ENCODE peak calls at places on chromosomes 2 and 18, in ten cellular contexts. One of them, this sample, is unnamed.

GRCh38 chr2:235133837-235134236 is 182.0 kb downstream of the SH3BP4 start:
- DNase-seq in activated CD8-positive, alpha-beta memory T cell treated with anti-CD3 and anti-CD28 coated beads, Interleukin-2, amount 10 ng/mL, durations not matched to agents 7 days and 5 days: no peak
- DNase-seq in suprapubic skin: no peak
- DNase-seq in ovary: no peak
- DNase-seq in skeletal muscle cell: no peak
- DNase-seq in GM06990: no peak
- DNase-seq in tibial nerve: no peak
- DNase-seq in activated T-helper 2 cell treated with anti-CD3 and anti-CD28 coated beads, Interferon-gamma antibody, Interleukin-2, Interleukin-4, amounts not matched to agents 10 μg/mL and 5 μg/mL and 100 μg/mL, durations not matched to agents 14 hours and 24 hours and 36 hours: no peak
- DNase-seq in stimulated activated CD4-positive, alpha-beta T cell treated with anti-CD3 and anti-CD28 coated beads, TNF-alpha, amount 100 ng/mL, for 1 hour: no peak
- DNase-seq in COR-L47: no peak
- DNase-seq in this sample: no peak

GRCh38 chr18:58026395-58026794 is 17.6 kb upstream of the NEDD4L start:
- DNase-seq in suprapubic skin: no peak
- DNase-seq in tibial nerve: no peak
- DNase-seq in activated T-helper 2 cell treated with anti-CD3 and anti-CD28 coated beads, Interferon-gamma antibody, Interleukin-2, Interleukin-4, amounts not matched to agents 10 μg/mL and 5 μg/mL and 100 μg/mL, durations not matched to agents 14 hours and 24 hours and 36 hours: no peak
- DNase-seq in COR-L47: no peak
- DNase-seq in activated CD8-positive, alpha-beta memory T cell treated with anti-CD3 and anti-CD28 coated beads, Interleukin-2, amount 10 ng/mL, durations not matched to agents 7 days and 5 days: no peak
- DNase-seq in skeletal muscle cell: no peak
- DNase-seq in ovary: no peak
- DNase-seq in GM06990: no peak
- DNase-seq in stimulated activated CD4-positive, alpha-beta T cell treated with anti-CD3 and anti-CD28 coated beads, TNF-alpha, amount 100 ng/mL, for 1 hour: no peak
- DNase-seq in this sample: no peak

GRCh38 chr18:31325051-31325450 is 7.1 kb downstream of the DSG1 start:
- DNase-seq in activated CD8-positive, alpha-beta memory T cell treated with anti-CD3 and anti-CD28 coated beads, Interleukin-2, amount 10 ng/mL, durations not matched to agents 7 days and 5 days: no peak
- DNase-seq in GM06990: no peak
- DNase-seq in COR-L47: no peak
- DNase-seq in stimulated activated CD4-positive, alpha-beta T cell treated with anti-CD3 and anti-CD28 coated beads, TNF-alpha, amount 100 ng/mL, for 1 hour: no peak
- DNase-seq in ovary: no peak
- DNase-seq in suprapubic skin: no peak
- DNase-seq in skeletal muscle cell: peak; percentile 93
- DNase-seq in tibial nerve: no peak
- DNase-seq in activated T-helper 2 cell treated with anti-CD3 and anti-CD28 coated beads, Interferon-gamma antibody, Interleukin-2, Interleukin-4, amounts not matched to agents 10 μg/mL and 5 μg/mL and 100 μg/mL, durations not matched to agents 14 hours and 24 hours and 36 hours: no peak
- DNase-seq in this sample: no peak

GRCh38 chr18:55501594-55502345 is 86.2 kb downstream of the TCF4 start:
- DNase-seq in COR-L47: no peak
- DNase-seq in suprapubic skin: no peak
- DNase-seq in activated T-helper 2 cell treated with anti-CD3 and anti-CD28 coated beads, Interferon-gamma antibody, Interleukin-2, Interleukin-4, amounts not matched to agents 10 μg/mL and 5 μg/mL and 100 μg/mL, durations not matched to agents 14 hours and 24 hours and 36 hours: no peak
- DNase-seq in activated CD8-positive, alpha-beta memory T cell treated with anti-CD3 and anti-CD28 coated beads, Interleukin-2, amount 10 ng/mL, durations not matched to agents 7 days and 5 days: no peak
- DNase-seq in skeletal muscle cell: no peak
- DNase-seq in tibial nerve: no peak
- DNase-seq in stimulated activated CD4-positive, alpha-beta T cell treated with anti-CD3 and anti-CD28 coated beads, TNF-alpha, amount 100 ng/mL, for 1 hour: no peak
- DNase-seq in ovary: no peak
- DNase-seq in GM06990: no peak
- DNase-seq in this sample: no peak

GRCh38 chr2:12350821-12351220 is 365.9 kb upstream of the TRIB2 start:
- DNase-seq in stimulated activated CD4-positive, alpha-beta T cell treated with anti-CD3 and anti-CD28 coated beads, TNF-alpha, amount 100 ng/mL, for 1 hour: no peak
- DNase-seq in GM06990: no peak
- DNase-seq in skeletal muscle cell: no peak
- DNase-seq in ovary: no peak
- DNase-seq in COR-L47: no peak
- DNase-seq in activated T-helper 2 cell treated with anti-CD3 and anti-CD28 coated beads, Interferon-gamma antibody, Interleukin-2, Interleukin-4, amounts not matched to agents 10 μg/mL and 5 μg/mL and 100 μg/mL, durations not matched to agents 14 hours and 24 hours and 36 hours: no peak
- DNase-seq in activated CD8-positive, alpha-beta memory T cell treated with anti-CD3 and anti-CD28 coated beads, Interleukin-2, amount 10 ng/mL, durations not matched to agents 7 days and 5 days: no peak
- DNase-seq in tibial nerve: no peak
- DNase-seq in suprapubic skin: no peak
- DNase-seq in this sample: no peak

GRCh38 chr2:101140978-101141655 is 10.1 kb downstream of the TBC1D8 start:
- DNase-seq in COR-L47: no peak
- DNase-seq in activated T-helper 2 cell treated with anti-CD3 and anti-CD28 coated beads, Interferon-gamma antibody, Interleukin-2, Interleukin-4, amounts not matched to agents 10 μg/mL and 5 μg/mL and 100 μg/mL, durations not matched to agents 14 hours and 24 hours and 36 hours: no peak
- DNase-seq in stimulated activated CD4-positive, alpha-beta T cell treated with anti-CD3 and anti-CD28 coated beads, TNF-alpha, amount 100 ng/mL, for 1 hour: no peak
- DNase-seq in skeletal muscle cell: no peak
- DNase-seq in tibial nerve: no peak
- DNase-seq in ovary: no peak
- DNase-seq in activated CD8-positive, alpha-beta memory T cell treated with anti-CD3 and anti-CD28 coated beads, Interleukin-2, amount 10 ng/mL, durations not matched to agents 7 days and 5 days: no peak
- DNase-seq in suprapubic skin: no peak
- DNase-seq in GM06990: no peak
- DNase-seq in this sample: no peak

GRCh38 chr18:59512025-59512710 is 153.1 kb upstream of the LMAN1 start:
- DNase-seq in stimulated activated CD4-positive, alpha-beta T cell treated with anti-CD3 and anti-CD28 coated beads, TNF-alpha, amount 100 ng/mL, for 1 hour: no peak
- DNase-seq in GM06990: no peak
- DNase-seq in ovary: no peak
- DNase-seq in tibial nerve: no peak
- DNase-seq in COR-L47: peak; percentile 20
- DNase-seq in activated T-helper 2 cell treated with anti-CD3 and anti-CD28 coated beads, Interferon-gamma antibody, Interleukin-2, Interleukin-4, amounts not matched to agents 10 μg/mL and 5 μg/mL and 100 μg/mL, durations not matched to agents 14 hours and 24 hours and 36 hours: no peak
- DNase-seq in suprapubic skin: no peak
- DNase-seq in skeletal muscle cell: no peak
- DNase-seq in activated CD8-positive, alpha-beta memory T cell treated with anti-CD3 and anti-CD28 coated beads, Interleukin-2, amount 10 ng/mL, durations not matched to agents 7 days and 5 days: no peak
- DNase-seq in this sample: no peak

GRCh38 chr2:205706769-205707375 is 24.6 kb downstream of the NRP2 start:
- DNase-seq in COR-L47: no peak
- DNase-seq in tibial nerve: no peak
- DNase-seq in stimulated activated CD4-positive, alpha-beta T cell treated with anti-CD3 and anti-CD28 coated beads, TNF-alpha, amount 100 ng/mL, for 1 hour: no peak
- DNase-seq in activated CD8-positive, alpha-beta memory T cell treated with anti-CD3 and anti-CD28 coated beads, Interleukin-2, amount 10 ng/mL, durations not matched to agents 7 days and 5 days: peak; percentile 53
- DNase-seq in suprapubic skin: no peak
- DNase-seq in skeletal muscle cell: peak; percentile 84
- DNase-seq in ovary: peak; percentile 73
- DNase-seq in activated T-helper 2 cell treated with anti-CD3 and anti-CD28 coated beads, Interferon-gamma antibody, Interleukin-2, Interleukin-4, amounts not matched to agents 10 μg/mL and 5 μg/mL and 100 μg/mL, durations not matched to agents 14 hours and 24 hours and 36 hours: peak; percentile 43
- DNase-seq in GM06990: peak; percentile 82
- DNase-seq in this sample: no peak

GRCh38 chr18:10951631-10952544 is 197.5 kb downstream of the PIEZO2 start:
- DNase-seq in activated CD8-positive, alpha-beta memory T cell treated with anti-CD3 and anti-CD28 coated beads, Interleukin-2, amount 10 ng/mL, durations not matched to agents 7 days and 5 days: no peak
- DNase-seq in GM06990: peak; percentile 78
- DNase-seq in COR-L47: no peak
- DNase-seq in tibial nerve: no peak
- DNase-seq in stimulated activated CD4-positive, alpha-beta T cell treated with anti-CD3 and anti-CD28 coated beads, TNF-alpha, amount 100 ng/mL, for 1 hour: no peak
- DNase-seq in activated T-helper 2 cell treated with anti-CD3 and anti-CD28 coated beads, Interferon-gamma antibody, Interleukin-2, Interleukin-4, amounts not matched to agents 10 μg/mL and 5 μg/mL and 100 μg/mL, durations not matched to agents 14 hours and 24 hours and 36 hours: no peak
- DNase-seq in suprapubic skin: no peak
- DNase-seq in skeletal muscle cell: no peak
- DNase-seq in ovary: no peak
- DNase-seq in this sample: no peak

GRCh38 chr2:20525041-20526035 is 78.5 kb downstream of the RHOB start:
- DNase-seq in stimulated activated CD4-positive, alpha-beta T cell treated with anti-CD3 and anti-CD28 coated beads, TNF-alpha, amount 100 ng/mL, for 1 hour: no peak
- DNase-seq in suprapubic skin: no peak
- DNase-seq in COR-L47: no peak
- DNase-seq in ovary: peak; percentile 43
- DNase-seq in activated CD8-positive, alpha-beta memory T cell treated with anti-CD3 and anti-CD28 coated beads, Interleukin-2, amount 10 ng/mL, durations not matched to agents 7 days and 5 days: no peak
- DNase-seq in skeletal muscle cell: peak; percentile 88
- DNase-seq in tibial nerve: peak; percentile 63
- DNase-seq in activated T-helper 2 cell treated with anti-CD3 and anti-CD28 coated beads, Interferon-gamma antibody, Interleukin-2, Interleukin-4, amounts not matched to agents 10 μg/mL and 5 μg/mL and 100 μg/mL, durations not matched to agents 14 hours and 24 hours and 36 hours: no peak
- DNase-seq in GM06990: peak; percentile 82
- DNase-seq in this sample: no peak

GRCh38 chr18:26711806-26712205 is 153.7 kb downstream of the AQP4 start:
- DNase-seq in activated T-helper 2 cell treated with anti-CD3 and anti-CD28 coated beads, Interferon-gamma antibody, Interleukin-2, Interleukin-4, amounts not matched to agents 10 μg/mL and 5 μg/mL and 100 μg/mL, durations not matched to agents 14 hours and 24 hours and 36 hours: no peak
- DNase-seq in suprapubic skin: no peak
- DNase-seq in stimulated activated CD4-positive, alpha-beta T cell treated with anti-CD3 and anti-CD28 coated beads, TNF-alpha, amount 100 ng/mL, for 1 hour: no peak
- DNase-seq in skeletal muscle cell: no peak
- DNase-seq in activated CD8-positive, alpha-beta memory T cell treated with anti-CD3 and anti-CD28 coated beads, Interleukin-2, amount 10 ng/mL, durations not matched to agents 7 days and 5 days: no peak
- DNase-seq in tibial nerve: no peak
- DNase-seq in COR-L47: no peak
- DNase-seq in GM06990: no peak
- DNase-seq in ovary: no peak
- DNase-seq in this sample: no peak

GRCh38 chr18:57630759-57631660 is 9.4 kb upstream of the NARS1 start:
- DNase-seq in activated T-helper 2 cell treated with anti-CD3 and anti-CD28 coated beads, Interferon-gamma antibody, Interleukin-2, Interleukin-4, amounts not matched to agents 10 μg/mL and 5 μg/mL and 100 μg/mL, durations not matched to agents 14 hours and 24 hours and 36 hours: no peak
- DNase-seq in suprapubic skin: no peak
- DNase-seq in COR-L47: no peak
- DNase-seq in stimulated activated CD4-positive, alpha-beta T cell treated with anti-CD3 and anti-CD28 coated beads, TNF-alpha, amount 100 ng/mL, for 1 hour: no peak
- DNase-seq in tibial nerve: no peak
- DNase-seq in ovary: no peak
- DNase-seq in GM06990: peak; percentile 34
- DNase-seq in activated CD8-positive, alpha-beta memory T cell treated with anti-CD3 and anti-CD28 coated beads, Interleukin-2, amount 10 ng/mL, durations not matched to agents 7 days and 5 days: no peak
- DNase-seq in skeletal muscle cell: no peak
- DNase-seq in this sample: no peak

GRCh38 chr2:138274421-138275291 is 226.9 kb upstream of the SPOPL start:
- DNase-seq in ovary: no peak
- DNase-seq in tibial nerve: no peak
- DNase-seq in GM06990: no peak
- DNase-seq in stimulated activated CD4-positive, alpha-beta T cell treated with anti-CD3 and anti-CD28 coated beads, TNF-alpha, amount 100 ng/mL, for 1 hour: no peak
- DNase-seq in skeletal muscle cell: no peak
- DNase-seq in activated T-helper 2 cell treated with anti-CD3 and anti-CD28 coated beads, Interferon-gamma antibody, Interleukin-2, Interleukin-4, amounts not matched to agents 10 μg/mL and 5 μg/mL and 100 μg/mL, durations not matched to agents 14 hours and 24 hours and 36 hours: no peak
- DNase-seq in activated CD8-positive, alpha-beta memory T cell treated with anti-CD3 and anti-CD28 coated beads, Interleukin-2, amount 10 ng/mL, durations not matched to agents 7 days and 5 days: no peak
- DNase-seq in suprapubic skin: no peak
- DNase-seq in COR-L47: no peak
- DNase-seq in this sample: no peak

GRCh38 chr2:195009202-195009601 is 647.8 kb upstream of the SLC39A10 start:
- DNase-seq in skeletal muscle cell: peak; percentile 58
- DNase-seq in suprapubic skin: no peak
- DNase-seq in tibial nerve: no peak
- DNase-seq in stimulated activated CD4-positive, alpha-beta T cell treated with anti-CD3 and anti-CD28 coated beads, TNF-alpha, amount 100 ng/mL, for 1 hour: no peak
- DNase-seq in ovary: no peak
- DNase-seq in GM06990: no peak
- DNase-seq in COR-L47: no peak
- DNase-seq in activated CD8-positive, alpha-beta memory T cell treated with anti-CD3 and anti-CD28 coated beads, Interleukin-2, amount 10 ng/mL, durations not matched to agents 7 days and 5 days: no peak
- DNase-seq in activated T-helper 2 cell treated with anti-CD3 and anti-CD28 coated beads, Interferon-gamma antibody, Interleukin-2, Interleukin-4, amounts not matched to agents 10 μg/mL and 5 μg/mL and 100 μg/mL, durations not matched to agents 14 hours and 24 hours and 36 hours: no peak
- DNase-seq in this sample: no peak

GRCh38 chr2:150127995-150128394 is 359.5 kb downstream of the RND3 start:
- DNase-seq in COR-L47: no peak
- DNase-seq in activated T-helper 2 cell treated with anti-CD3 and anti-CD28 coated beads, Interferon-gamma antibody, Interleukin-2, Interleukin-4, amounts not matched to agents 10 μg/mL and 5 μg/mL and 100 μg/mL, durations not matched to agents 14 hours and 24 hours and 36 hours: no peak
- DNase-seq in activated CD8-positive, alpha-beta memory T cell treated with anti-CD3 and anti-CD28 coated beads, Interleukin-2, amount 10 ng/mL, durations not matched to agents 7 days and 5 days: no peak
- DNase-seq in suprapubic skin: no peak
- DNase-seq in ovary: no peak
- DNase-seq in stimulated activated CD4-positive, alpha-beta T cell treated with anti-CD3 and anti-CD28 coated beads, TNF-alpha, amount 100 ng/mL, for 1 hour: no peak
- DNase-seq in tibial nerve: no peak
- DNase-seq in GM06990: no peak
- DNase-seq in skeletal muscle cell: no peak
- DNase-seq in this sample: no peak

GRCh38 chr2:205103699-205104098 is 558.4 kb downstream of the PARD3B start:
- DNase-seq in ovary: no peak
- DNase-seq in skeletal muscle cell: no peak
- DNase-seq in COR-L47: no peak
- DNase-seq in tibial nerve: no peak
- DNase-seq in GM06990: no peak
- DNase-seq in suprapubic skin: no peak
- DNase-seq in activated CD8-positive, alpha-beta memory T cell treated with anti-CD3 and anti-CD28 coated beads, Interleukin-2, amount 10 ng/mL, durations not matched to agents 7 days and 5 days: no peak
- DNase-seq in stimulated activated CD4-positive, alpha-beta T cell treated with anti-CD3 and anti-CD28 coated beads, TNF-alpha, amount 100 ng/mL, for 1 hour: no peak
- DNase-seq in activated T-helper 2 cell treated with anti-CD3 and anti-CD28 coated beads, Interferon-gamma antibody, Interleukin-2, Interleukin-4, amounts not matched to agents 10 μg/mL and 5 μg/mL and 100 μg/mL, durations not matched to agents 14 hours and 24 hours and 36 hours: no peak
- DNase-seq in this sample: no peak

GRCh38 chr18:74457743-74458465 is 796 bp upstream of the DIPK1C start:
- DNase-seq in skeletal muscle cell: no peak
- DNase-seq in stimulated activated CD4-positive, alpha-beta T cell treated with anti-CD3 and anti-CD28 coated beads, TNF-alpha, amount 100 ng/mL, for 1 hour: no peak
- DNase-seq in tibial nerve: no peak
- DNase-seq in activated T-helper 2 cell treated with anti-CD3 and anti-CD28 coated beads, Interferon-gamma antibody, Interleukin-2, Interleukin-4, amounts not matched to agents 10 μg/mL and 5 μg/mL and 100 μg/mL, durations not matched to agents 14 hours and 24 hours and 36 hours: no peak
- DNase-seq in COR-L47: no peak
- DNase-seq in ovary: no peak
- DNase-seq in activated CD8-positive, alpha-beta memory T cell treated with anti-CD3 and anti-CD28 coated beads, Interleukin-2, amount 10 ng/mL, durations not matched to agents 7 days and 5 days: no peak
- DNase-seq in suprapubic skin: no peak
- DNase-seq in GM06990: no peak
- DNase-seq in this sample: no peak

GRCh38 chr2:176122633-176123482 is at the start of gene HOXD9:
- DNase-seq in GM06990: no peak
- DNase-seq in activated T-helper 2 cell treated with anti-CD3 and anti-CD28 coated beads, Interferon-gamma antibody, Interleukin-2, Interleukin-4, amounts not matched to agents 10 μg/mL and 5 μg/mL and 100 μg/mL, durations not matched to agents 14 hours and 24 hours and 36 hours: no peak
- DNase-seq in skeletal muscle cell: no peak
- DNase-seq in stimulated activated CD4-positive, alpha-beta T cell treated with anti-CD3 and anti-CD28 coated beads, TNF-alpha, amount 100 ng/mL, for 1 hour: no peak
- DNase-seq in ovary: peak; percentile 89
- DNase-seq in COR-L47: no peak
- DNase-seq in activated CD8-positive, alpha-beta memory T cell treated with anti-CD3 and anti-CD28 coated beads, Interleukin-2, amount 10 ng/mL, durations not matched to agents 7 days and 5 days: no peak
- DNase-seq in suprapubic skin: no peak
- DNase-seq in tibial nerve: peak; percentile 51
- DNase-seq in this sample: no peak

GRCh38 chr2:187541086-187542085 is 12.8 kb downstream of the TFPI start:
- DNase-seq in COR-L47: peak; percentile 3
- DNase-seq in skeletal muscle cell: peak; percentile 96
- DNase-seq in suprapubic skin: no peak
- DNase-seq in activated CD8-positive, alpha-beta memory T cell treated with anti-CD3 and anti-CD28 coated beads, Interleukin-2, amount 10 ng/mL, durations not matched to agents 7 days and 5 days: no peak
- DNase-seq in activated T-helper 2 cell treated with anti-CD3 and anti-CD28 coated beads, Interferon-gamma antibody, Interleukin-2, Interleukin-4, amounts not matched to agents 10 μg/mL and 5 μg/mL and 100 μg/mL, durations not matched to agents 14 hours and 24 hours and 36 hours: no peak
- DNase-seq in GM06990: no peak
- DNase-seq in stimulated activated CD4-positive, alpha-beta T cell treated with anti-CD3 and anti-CD28 coated beads, TNF-alpha, amount 100 ng/mL, for 1 hour: no peak
- DNase-seq in ovary: no peak
- DNase-seq in tibial nerve: no peak
- DNase-seq in this sample: no peak

GRCh38 chr2:234635284-234635683 is 138.4 kb upstream of the ARL4C start:
- DNase-seq in ovary: no peak
- DNase-seq in GM06990: no peak
- DNase-seq in suprapubic skin: no peak
- DNase-seq in activated CD8-positive, alpha-beta memory T cell treated with anti-CD3 and anti-CD28 coated beads, Interleukin-2, amount 10 ng/mL, durations not matched to agents 7 days and 5 days: no peak
- DNase-seq in skeletal muscle cell: no peak
- DNase-seq in tibial nerve: no peak
- DNase-seq in stimulated activated CD4-positive, alpha-beta T cell treated with anti-CD3 and anti-CD28 coated beads, TNF-alpha, amount 100 ng/mL, for 1 hour: no peak
- DNase-seq in COR-L47: no peak
- DNase-seq in activated T-helper 2 cell treated with anti-CD3 and anti-CD28 coated beads, Interferon-gamma antibody, Interleukin-2, Interleukin-4, amounts not matched to agents 10 μg/mL and 5 μg/mL and 100 μg/mL, durations not matched to agents 14 hours and 24 hours and 36 hours: no peak
- DNase-seq in this sample: no peak

GRCh38 chr2:110784047-110784631 is 51.8 kb downstream of the ACOXL start:
- DNase-seq in GM06990: no peak
- DNase-seq in skeletal muscle cell: no peak
- DNase-seq in activated T-helper 2 cell treated with anti-CD3 and anti-CD28 coated beads, Interferon-gamma antibody, Interleukin-2, Interleukin-4, amounts not matched to agents 10 μg/mL and 5 μg/mL and 100 μg/mL, durations not matched to agents 14 hours and 24 hours and 36 hours: no peak
- DNase-seq in stimulated activated CD4-positive, alpha-beta T cell treated with anti-CD3 and anti-CD28 coated beads, TNF-alpha, amount 100 ng/mL, for 1 hour: no peak
- DNase-seq in suprapubic skin: no peak
- DNase-seq in activated CD8-positive, alpha-beta memory T cell treated with anti-CD3 and anti-CD28 coated beads, Interleukin-2, amount 10 ng/mL, durations not matched to agents 7 days and 5 days: no peak
- DNase-seq in ovary: no peak
- DNase-seq in COR-L47: no peak
- DNase-seq in tibial nerve: no peak
- DNase-seq in this sample: no peak

This sample was measured in central memory CD8-positive, alpha-beta T cell.